ENCODE peak calls at places on chromosomes 7 and 10, in seven cellular contexts. W is occipital lobe, G is HT1080, A is cardiac muscle cell, N is aorta, R is endothelial cell, B is prostate gland. X is an unnamed sample.

GRCh38 chr7:44150966-44151678 is 10.0 kb upstream of the MYL7 start:
- DNase-seq in B (no peak), R (no peak), G (no peak), A (no peak), W (no peak), N (peak), X (no peak)

GRCh38 chr7:30331338-30331737 is 46.9 kb downstream of the ZNRF2 start:
- DNase-seq in G (no peak), W (no peak), A (peak), R (no peak), B (no peak), N (no peak), X (no peak)

GRCh38 chr7:115232041-115232440 is 310.1 kb downstream of the MDFIC start:
- DNase-seq in B (no peak), R (no peak), W (no peak), A (peak), N (no peak), G (no peak), X (no peak)

GRCh38 chr7:13835442-13835841 is 154.0 kb downstream of the ETV1 start:
- DNase-seq in N (no peak), W (no peak), R (no peak), G (no peak), B (no peak), A (no peak), X (peak)

GRCh38 chr7:14133752-14134151 is 144.3 kb upstream of the ETV1 start:
- DNase-seq in R (no peak), N (no peak), W (no peak), B (no peak), A (no peak), G (peak), X (no peak)

GRCh38 chr7:27576360-27576944 is 86.2 kb downstream of the HIBADH start:
- DNase-seq in N (no peak), A (peak), W (no peak), G (peak), B (peak), R (peak), X (no peak)

GRCh38 chr7:18541189-18541870 is 45.8 kb downstream of the HDAC9 start:
- DNase-seq in B (no peak), G (no peak), R (no peak), A (peak), W (no peak), N (peak), X (no peak)

GRCh38 chr10:97842658-97843295 is 6.9 kb upstream of the GOLGA7B start:
- DNase-seq in G (peak), B (no peak), N (no peak), W (no peak), R (no peak), A (peak), X (no peak)

GRCh38 chr7:96238976-96239766 is 82.7 kb downstream of the SLC25A13 start:
- DNase-seq in R (no peak), B (no peak), A (peak), W (no peak), N (no peak), G (no peak), X (no peak)

GRCh38 chr10:110387983-110388681 is 83.4 kb upstream of the SMNDC1 start:
- DNase-seq in W (no peak), A (no peak), G (peak), B (no peak), N (peak), R (no peak), X (no peak)

GRCh38 chr7:94874036-94874745 is 33.2 kb upstream of the PPP1R9A start:
- DNase-seq in A (no peak), B (no peak), R (no peak), N (no peak), G (no peak), W (no peak), X (no peak)

GRCh38 chr7:125436220-125436619 is 506.6 kb upstream of the POT1 start:
- DNase-seq in N (no peak), W (no peak), R (no peak), G (no peak), B (no peak), A (no peak), X (no peak)

GRCh38 chr10:63264852-63265617 is 131.9 kb downstream of the NRBF2 start:
- DNase-seq in G (peak), W (no peak), N (no peak), A (peak), R (no peak), B (peak), X (no peak)

GRCh38 chr7:152865461-152865860 is 105.9 kb downstream of the ACTR3B start:
- DNase-seq in N (no peak), B (no peak), G (no peak), A (no peak), R (no peak), W (no peak), X (no peak)

GRCh38 chr10:74290703-74291102 is 139.7 kb downstream of the ADK start:
- DNase-seq in R (no peak), A (peak), B (no peak), N (no peak), G (no peak), W (no peak), X (no peak)

GRCh38 chr7:143043391-143043790 is 8.8 kb upstream of the OR6V1 start:
- DNase-seq in W (no peak), B (no peak), G (no peak), A (peak), R (no peak), N (no peak), X (no peak)

GRCh38 chr7:118517275-118517674 is 292.8 kb downstream of the ANKRD7 start:
- DNase-seq in A (no peak), R (no peak), B (no peak), W (no peak), G (peak), N (no peak), X (no peak)

GRCh38 chr10:89165923-89166322 is 41.2 kb downstream of the CH25H start:
- DNase-seq in B (no peak), N (no peak), G (peak), W (no peak), R (no peak), A (no peak), X (no peak)

GRCh38 chr7:68730194-68730593 is 868.1 kb upstream of the AUTS2 start:
- DNase-seq in B (no peak), W (no peak), N (no peak), R (no peak), A (no peak), G (no peak), X (no peak)

GRCh38 chr10:75632750-75633462 is 201.5 kb downstream of the LRMDA start:
- DNase-seq in A (peak), W (no peak), N (no peak), R (no peak), B (no peak), G (no peak), X (no peak)

GRCh38 chr7:93006480-93007095 is 111.2 kb downstream of the SAMD9 start:
- DNase-seq in A (peak), B (no peak), N (no peak), G (no peak), R (no peak), W (no peak), X (no peak)

GRCh38 chr7:115299379-115300038 is 377.6 kb downstream of the MDFIC start:
- DNase-seq in R (no peak), G (no peak), W (no peak), N (no peak), B (no peak), A (no peak), X (peak)

GRCh38 chr10:114458955-114459354 is 54.7 kb upstream of the AFAP1L2 start:
- DNase-seq in N (no peak), G (peak), W (no peak), R (peak), B (no peak), A (peak), X (peak)

GRCh38 chr10:45001382-45002148 is 842 bp downstream of the ZNF22 start:
- DNase-seq in N (peak), W (peak), B (peak), G (peak), R (peak), A (peak), X (no peak)

GRCh38 chr7:124723012-124723411 is 42.6 kb downstream of the GPR37 start:
- DNase-seq in R (no peak), W (no peak), G (peak), B (no peak), A (no peak), N (no peak), X (no peak)

GRCh38 chr10:79407811-79408795 is 37.3 kb downstream of the ZCCHC24 start:
- DNase-seq in R (no peak), G (no peak), N (peak), W (no peak), A (peak), B (no peak), X (no peak)

GRCh38 chr10:7956508-7956907 is 98.0 kb upstream of the GATA3 start:
- DNase-seq in B (no peak), W (no peak), G (peak), A (peak), N (no peak), R (no peak), X (no peak)

GRCh38 chr7:46247622-46248181 is 326.6 kb upstream of the IGFBP3 start:
- DNase-seq in W (no peak), G (no peak), A (no peak), B (no peak), R (no peak), N (no peak), X (no peak)

GRCh38 chr7:21640150-21640549 is 97.3 kb downstream of the DNAH11 start:
- DNase-seq in N (no peak), R (no peak), W (no peak), A (no peak), B (no peak), G (no peak), X (no peak)

GRCh38 chr10:101029520-101030309 is 1.2 kb downstream of the PDZD7 start:
- DNase-seq in R (peak), B (no peak), A (no peak), W (no peak), G (no peak), N (no peak), X (no peak)

GRCh38 chr7:128102490-128103291 is 71.5 kb upstream of the LRRC4 start:
- DNase-seq in A (no peak), B (no peak), N (peak), R (no peak), W (no peak), G (no peak), X (no peak)

X was measured in iPS DF 19.7.